ENCODE peak calls at places on chromosomes 4 and X, in four cellular contexts. B is sigmoid colon, P is stomach, Q is heart left ventricle. T is an unnamed sample.

GRCh38 chr4:165461176-165461835 is 82.5 kb downstream of the CPE start:
- DNase-seq in B (no peak), P (no peak), Q (no peak), T (peak; percentile 32)

GRCh38 chrX:19627081-19627480 is 111.8 kb upstream of the MAP3K15 start:
- DNase-seq in B (no peak), P (no peak), Q (no peak), T (no peak)

GRCh38 chr4:8507251-8507570 is 66.6 kb downstream of the TRMT44 start:
- DNase-seq in B (peak; percentile 61), P (no peak), Q (no peak), T (no peak)

GRCh38 chr4:51890760-51891159 is 47.8 kb downstream of the DCUN1D4 start:
- DNase-seq in B (no peak), P (no peak), Q (no peak), T (no peak)

GRCh38 chrX:19443886-19444530 is 71.3 kb downstream of the MAP3K15 start:
- DNase-seq in B (no peak), P (no peak), Q (no peak), T (no peak)

GRCh38 chr4:169484485-169484884 is 127.9 kb downstream of the NEK1 start:
- DNase-seq in B (no peak), P (no peak), Q (no peak), T (no peak)

GRCh38 chr4:82797048-82797590 is 1.5 kb downstream of the SCD5 start:
- DNase-seq in B (no peak), P (no peak), Q (no peak), T (no peak)

GRCh38 chr4:54423066-54423465 is 194.0 kb downstream of the PDGFRA start:
- DNase-seq in B (no peak), P (no peak), Q (no peak), T (no peak)

DNA sequence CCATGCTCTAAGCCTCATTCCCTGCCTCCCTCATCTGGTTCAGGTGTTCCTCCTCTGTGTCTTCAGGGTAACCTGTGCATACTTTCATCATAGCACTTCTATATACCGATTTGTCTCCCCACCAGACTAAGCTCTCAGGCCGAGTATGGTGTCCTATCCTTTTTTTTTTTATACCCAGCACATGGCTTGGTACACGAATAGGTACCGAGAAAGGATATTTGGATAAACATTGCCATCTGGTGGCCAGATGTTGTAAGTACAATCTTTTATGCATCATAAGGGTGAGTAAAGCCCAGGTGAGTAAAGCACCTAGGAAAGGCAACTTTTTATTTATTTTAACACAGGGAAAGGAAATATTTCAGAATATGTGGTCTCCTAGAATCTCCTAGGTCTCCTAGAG is 68.4 kb downstream of the MID2 start:
- DNase-seq in B (no peak), P (no peak), Q (no peak), T (no peak)
- TF ChIP-seq CTCF in B (peak; percentile 30), P (peak; percentile 66), Q (peak; percentile 60), T (peak; percentile 52)

GRCh38 chrX:153971124-153971631 is 440 bp downstream of the HCFC1 start:
- DNase-seq in B (peak; percentile 96), P (peak; percentile 91), Q (peak; percentile 93), T (peak; percentile 91)
- TF ChIP-seq POLR2A in B (peak; percentile 20), P (no peak), Q (no peak), T (no peak)

GRCh38 chr4:773214-773613 is 52.7 kb downstream of the CPLX1 start:
- DNase-seq in B (no peak), P (no peak), Q (peak; percentile 74), T (no peak)

GRCh38 chr4:779555-779954 is 46.4 kb downstream of the CPLX1 start:
- DNase-seq in B (no peak), P (no peak), Q (peak; percentile 11), T (no peak)

GRCh38 chr4:777520-778262 is 48.2 kb downstream of the CPLX1 start:
- DNase-seq in B (no peak), P (no peak), Q (no peak), T (no peak)

GRCh38 chr4:780730-781492 is 45.0 kb downstream of the CPLX1 start:
- DNase-seq in B (no peak), P (no peak), Q (no peak), T (no peak)

DNA sequence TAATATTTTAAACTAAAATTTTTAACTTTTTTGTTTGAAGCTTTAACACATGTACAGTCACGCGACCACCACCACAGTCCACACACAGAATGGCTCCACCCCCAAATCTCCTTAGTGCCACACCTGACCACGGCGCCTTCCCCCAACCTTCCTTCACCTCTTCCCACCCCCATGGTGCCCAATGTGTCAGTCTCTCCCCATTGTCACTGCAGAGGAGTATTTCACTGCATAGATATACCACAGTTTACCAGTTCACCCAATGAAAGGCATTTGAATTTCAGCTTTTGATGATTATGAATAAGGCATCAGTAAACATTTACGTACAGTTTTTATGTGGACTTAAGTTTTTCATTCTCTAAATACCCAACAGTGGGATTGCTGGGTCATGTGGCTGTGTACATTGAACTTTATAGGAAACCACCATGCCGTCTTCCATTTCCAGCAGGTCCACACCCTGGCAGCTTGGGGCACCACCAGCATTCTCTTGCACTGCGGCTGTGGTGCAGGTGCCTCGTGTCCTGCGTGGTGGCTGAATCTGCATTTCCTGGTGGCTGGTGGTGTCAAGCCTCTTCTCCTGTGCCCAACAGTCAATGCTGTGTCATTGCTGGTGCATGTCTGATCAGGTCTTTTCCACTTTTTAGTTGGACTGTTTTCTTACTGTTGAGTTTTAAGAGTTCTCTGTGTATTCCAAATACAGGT is 49.0 kb downstream of the CPLX1 start:
- DNase-seq in B (no peak), P (no peak), Q (peak; percentile 29), T (no peak)
- H3K4me1 ChIP-seq in B (peaks cover 42% of the 10 kb centered on the region), P (peaks cover 29% of the 10 kb centered on the region), Q (peaks cover 38% of the 10 kb centered on the region), T (peaks cover 11% of the 10 kb centered on the region)

GRCh38 chrX:48974574-48974973 is 2.9 kb upstream of the KCND1 start:
- DNase-seq in B (no peak), P (no peak), Q (no peak), T (no peak)

GRCh38 chrX:48969471-48969870 is 2.2 kb downstream of the KCND1 start:
- DNase-seq in B (no peak), P (no peak), Q (no peak), T (no peak)

GRCh38 chrX:48974033-48974432 is 2.4 kb upstream of the KCND1 start:
- DNase-seq in B (no peak), P (no peak), Q (no peak), T (no peak)

GRCh38 chrX:48972214-48973164 is 845 bp upstream of the KCND1 start:
- DNase-seq in B (no peak), P (peak; percentile 40), Q (no peak), T (peak; percentile 38)

DNA sequence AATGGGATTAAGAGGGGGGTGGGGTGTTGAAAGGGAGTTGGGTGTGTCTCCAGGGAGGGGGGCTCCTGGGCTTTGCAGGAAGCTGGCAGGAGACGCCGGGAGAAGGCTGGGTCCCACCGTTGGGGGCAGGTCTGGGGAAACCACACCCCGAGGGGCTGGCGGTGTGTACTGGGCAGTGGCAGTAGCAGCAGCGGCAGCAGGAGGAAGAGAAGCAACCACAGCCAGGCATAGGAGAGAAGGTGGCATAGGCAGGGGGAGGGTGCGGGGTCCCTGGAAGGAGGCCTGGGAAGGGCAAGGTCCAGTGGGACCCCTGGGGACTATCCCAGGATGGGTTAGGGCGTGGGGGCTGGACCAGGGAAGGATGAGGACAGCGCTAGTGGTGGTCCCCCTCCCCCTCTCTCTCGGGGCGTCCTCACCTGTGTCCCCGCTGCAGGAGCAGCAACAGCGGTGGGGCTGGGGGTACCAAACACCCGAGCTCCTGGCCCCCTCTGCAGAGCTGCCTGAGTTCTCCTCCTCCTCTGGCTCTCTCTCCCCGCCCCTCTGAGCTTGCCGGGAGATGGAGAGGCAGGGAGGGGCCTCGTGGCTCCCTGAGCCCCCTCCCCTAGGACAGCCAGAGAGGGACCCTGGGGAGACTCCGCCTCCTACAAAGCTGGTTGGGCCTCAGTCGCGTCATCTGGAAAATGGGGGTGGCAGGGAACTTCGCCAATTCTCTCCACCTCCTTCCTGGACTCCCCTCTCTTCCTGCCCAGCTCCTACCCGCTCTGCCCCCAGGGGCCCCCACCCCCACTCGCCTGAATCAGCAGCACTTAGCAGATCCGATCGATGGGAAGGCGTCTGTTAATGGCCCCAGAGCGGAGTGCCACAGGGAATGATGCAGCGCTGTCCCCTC is at the start of gene KCND1:
- DNase-seq in B (peak; percentile 73), P (peak; percentile 29), Q (no peak), T (peak; percentile 46)
- TF ChIP-seq CTCF in B (no peak), P (no peak), Q (no peak), T (no peak)

GRCh38 chr4:25160714-25161598 is 707 bp upstream of the SEPSECS start:
- DNase-seq in B (no peak), P (no peak), Q (no peak), T (no peak)
- TF ChIP-seq POLR2A in B (no peak), P (peak; percentile 64), Q (peak; percentile 58), T (no peak)

T was measured in uterus.